ENCODE peak calls at places on chromosome 18, in ten cellular contexts. R is uterus, P is mucosa of descending colon, W is fibroblast of lung, Z is gastrocnemius medialis, L is transverse colon, X is body of pancreas, V is cardiac muscle cell, J is AG10803, B is psoas muscle. I is an unnamed sample.

GRCh38 chr18:64710105-64710861 is 561.4 kb upstream of the LINC00305 start:
- DNase-seq in W (no peak), P (no peak), L (no peak), R (no peak), Z (no peak), X (no peak), J (no peak), B (no peak), V (no peak), I (no peak)

GRCh38 chr18:47901624-47902362 is 28.7 kb downstream of the SMAD2 start:
- DNase-seq in R (no peak), L (no peak), V (no peak), J (no peak), P (no peak), X (no peak), B (no peak), W (no peak), Z (no peak), I (no peak)

GRCh38 chr18:26480897-26481795 is 67.2 kb downstream of the KCTD1 start:
- DNase-seq in P (no peak), L (no peak), J (peak), X (no peak), Z (no peak), W (peak), R (no peak), V (no peak), B (no peak), I (peak)

GRCh38 chr18:79781331-79781941 is 16.3 kb upstream of the KCNG2 start:
- DNase-seq in W (no peak), Z (no peak), R (no peak), J (no peak), B (no peak), L (peak), P (no peak), X (no peak), V (no peak), I (no peak)

GRCh38 chr18:7904529-7904928 is 337.4 kb downstream of the PTPRM start:
- DNase-seq in Z (no peak), B (no peak), R (no peak), P (no peak), L (no peak), W (peak), V (no peak), J (peak), X (no peak), I (peak)

GRCh38 chr18:70373062-70373519 is 84.2 kb downstream of the SOCS6 start:
- DNase-seq in W (peak), B (no peak), R (no peak), L (no peak), J (peak), P (no peak), X (no peak), Z (no peak), V (no peak), I (peak)

GRCh38 chr18:4751523-4751922 is 296.4 kb upstream of the DLGAP1 start:
- DNase-seq in V (no peak), R (no peak), P (no peak), B (no peak), Z (no peak), L (no peak), J (no peak), W (no peak), X (no peak), I (no peak)

GRCh38 chr18:42033137-42033810 is 78.2 kb downstream of the PIK3C3 start:
- DNase-seq in R (no peak), P (no peak), B (no peak), L (no peak), X (no peak), Z (no peak), W (no peak), J (no peak), V (no peak), I (no peak)

GRCh38 chr18:69935319-69936190 is 12.1 kb downstream of the CD226 start:
- DNase-seq in P (peak), W (no peak), X (peak), L (peak), V (peak), R (no peak), B (no peak), J (peak), Z (no peak), I (peak)

GRCh38 chr18:28009589-28009988 is 167.3 kb downstream of the CDH2 start:
- DNase-seq in V (no peak), R (no peak), B (no peak), P (no peak), L (no peak), J (no peak), W (no peak), X (no peak), Z (no peak), I (no peak)

GRCh38 chr18:24552218-24552617 is 91.8 kb downstream of the HRH4 start:
- DNase-seq in W (no peak), Z (no peak), P (no peak), B (no peak), X (no peak), R (no peak), L (no peak), J (no peak), V (no peak), I (no peak)

GRCh38 chr18:50473896-50474295 is 86.0 kb upstream of the MAPK4 start:
- DNase-seq in R (no peak), V (no peak), B (no peak), X (no peak), P (no peak), L (no peak), J (no peak), W (no peak), Z (no peak), I (no peak)

GRCh38 chr18:35581555-35582309 is at the start of gene GALNT1:
- DNase-seq in W (peak), L (no peak), Z (no peak), J (no peak), V (peak), X (peak), P (peak), R (peak), B (peak), I (peak)

GRCh38 chr18:47870605-47871004 is 59.9 kb downstream of the SMAD2 start:
- DNase-seq in L (no peak), V (no peak), R (no peak), J (no peak), X (no peak), P (no peak), B (no peak), W (no peak), Z (no peak), I (no peak)

GRCh38 chr18:57644540-57644939 is 22.9 kb upstream of the NARS1 start:
- DNase-seq in B (no peak), L (no peak), P (no peak), W (peak), Z (no peak), J (no peak), V (no peak), R (no peak), X (no peak), I (no peak)

GRCh38 chr18:33231474-33232317 is 208.8 kb downstream of the CCDC178 start:
- DNase-seq in P (peak), V (peak), L (peak), R (peak), W (peak), B (peak), J (peak), X (peak), Z (no peak), I (peak)

GRCh38 chr18:28120811-28121210 is 56.1 kb downstream of the CDH2 start:
- DNase-seq in L (no peak), W (no peak), Z (no peak), P (no peak), X (no peak), R (no peak), V (no peak), J (no peak), B (no peak), I (no peak)

GRCh38 chr18:75530548-75531211 is 103.2 kb upstream of the SMIM21 start:
- DNase-seq in J (peak), X (no peak), W (peak), R (no peak), P (no peak), Z (no peak), V (no peak), B (no peak), L (no peak), I (peak)

GRCh38 chr18:61972389-61973264 is 79.8 kb upstream of the RNF152 start:
- DNase-seq in Z (no peak), L (no peak), R (no peak), W (no peak), X (no peak), J (no peak), B (no peak), P (no peak), V (no peak), I (no peak)

GRCh38 chr18:58432050-58432727 is 196.7 kb downstream of the ALPK2 start:
- DNase-seq in P (no peak), R (no peak), L (no peak), B (no peak), Z (no peak), V (no peak), W (no peak), J (no peak), X (no peak), I (no peak)

GRCh38 chr18:78992041-78992735 is 12.6 kb downstream of the SALL3 start:
- DNase-seq in V (no peak), L (no peak), B (no peak), J (no peak), Z (no peak), P (no peak), X (no peak), R (no peak), W (no peak), I (no peak)

GRCh38 chr18:8810157-8810556 is 104.8 kb downstream of the MTCL1 start:
- DNase-seq in W (no peak), R (no peak), X (no peak), P (no peak), V (no peak), B (no peak), J (no peak), Z (no peak), L (no peak), I (no peak)

GRCh38 chr18:43486462-43486861 is 209.2 kb upstream of the SYT4 start:
- DNase-seq in V (peak), B (no peak), W (peak), L (no peak), J (no peak), X (peak), R (no peak), P (no peak), Z (no peak), I (no peak)

GRCh38 chr18:11167778-11168177 is 18.4 kb upstream of the PIEZO2 start:
- DNase-seq in J (peak), P (no peak), Z (no peak), X (no peak), V (no peak), R (no peak), B (no peak), W (peak), L (no peak), I (no peak)

GRCh38 chr18:40423291-40423690 is 1531.7 kb upstream of the PIK3C3 start:
- DNase-seq in X (no peak), P (no peak), R (no peak), W (no peak), V (no peak), L (no peak), Z (no peak), J (no peak), B (no peak), I (no peak)

GRCh38 chr18:3129053-3129864 is 90.5 kb downstream of the MYOM1 start:
- DNase-seq in W (peak), V (peak), R (peak), B (peak), P (peak), J (peak), L (peak), Z (peak), X (peak), I (peak)

GRCh38 chr18:79601234-79601633 is 78.4 kb upstream of the CTDP1 start:
- DNase-seq in J (no peak), V (no peak), W (no peak), P (no peak), L (no peak), B (no peak), R (no peak), Z (no peak), X (no peak), I (no peak)

GRCh38 chr18:51321696-51322095 is 124.2 kb upstream of the MEX3C start:
- DNase-seq in P (no peak), V (no peak), L (no peak), R (no peak), B (no peak), W (no peak), J (no peak), Z (no peak), X (no peak), I (no peak)

GRCh38 chr18:449374-449773 is 51.1 kb downstream of the COLEC12 start:
- DNase-seq in L (no peak), W (no peak), X (peak), J (no peak), R (no peak), B (peak), P (no peak), Z (no peak), V (peak), I (no peak)

GRCh38 chr18:21703241-21703820 is 1.2 kb downstream of the ABHD3 start:
- DNase-seq in W (peak), B (no peak), X (peak), V (no peak), J (no peak), L (peak), P (peak), Z (no peak), R (no peak), I (no peak)

GRCh38 chr18:30086351-30086750 is 956.2 kb downstream of the DSC3 start:
- DNase-seq in J (no peak), P (no peak), V (no peak), R (no peak), X (no peak), B (no peak), Z (no peak), L (no peak), W (no peak), I (no peak)

GRCh38 chr18:30081122-30081521 is 961.4 kb downstream of the DSC3 start:
- DNase-seq in R (no peak), P (no peak), B (no peak), V (no peak), Z (no peak), W (no peak), J (no peak), L (no peak), X (no peak), I (no peak)
- TF ChIP-seq CTCF in R (no peak), P (no peak), B (no peak), V (no peak), Z (no peak), W (no peak), J (no peak), L (no peak), X (no peak), I (no peak)

GRCh38 chr18:55402731-55403405 is 185.1 kb downstream of the TCF4 start:
- DNase-seq in J (no peak), L (no peak), W (peak), P (no peak), B (no peak), V (no peak), Z (no peak), X (no peak), R (no peak), I (peak)

GRCh38 chr18:55404811-55405654 is 183.0 kb downstream of the TCF4 start:
- DNase-seq in B (no peak), J (no peak), L (no peak), R (no peak), P (no peak), Z (no peak), V (no peak), X (no peak), W (peak), I (peak)

GRCh38 chr18:55401638-55402191 is 186.3 kb downstream of the TCF4 start:
- DNase-seq in X (no peak), R (peak), J (peak), P (no peak), L (no peak), Z (no peak), B (no peak), W (peak), V (peak), I (peak)

GRCh38 chr18:55404136-55404810 is 183.7 kb downstream of the TCF4 start:
- DNase-seq in B (no peak), P (no peak), V (no peak), Z (no peak), W (no peak), X (no peak), L (no peak), J (no peak), R (no peak), I (no peak)

DNA sequence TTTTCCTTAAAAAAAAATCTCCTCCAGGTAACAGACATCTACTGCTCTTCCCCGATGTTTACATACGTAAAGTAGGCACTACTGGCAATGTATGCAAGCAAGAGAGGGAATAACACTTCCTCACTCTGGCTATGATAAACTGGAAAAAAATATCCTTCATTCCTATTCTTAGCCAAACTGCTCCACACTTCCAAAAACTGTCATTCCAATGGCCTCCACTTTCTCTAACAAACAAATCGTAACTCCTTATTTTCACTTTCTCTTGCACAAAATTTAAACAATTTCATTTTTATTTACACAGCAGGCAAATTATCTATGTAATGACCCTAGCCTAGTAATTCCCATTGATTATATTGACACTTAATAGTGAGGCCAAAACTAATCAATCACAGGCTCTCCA is 184.4 kb downstream of the TCF4 start:
- DNase-seq in X (no peak), R (no peak), L (no peak), V (no peak), B (no peak), J (peak), P (no peak), W (peak), Z (no peak), I (no peak)
- H3K4me3 ChIP-seq in X (no peak), R (peak), L (peak), V (no peak), B (peak), J (peak), P (no peak), W (peak), Z (peak), I (peak)

DNA sequence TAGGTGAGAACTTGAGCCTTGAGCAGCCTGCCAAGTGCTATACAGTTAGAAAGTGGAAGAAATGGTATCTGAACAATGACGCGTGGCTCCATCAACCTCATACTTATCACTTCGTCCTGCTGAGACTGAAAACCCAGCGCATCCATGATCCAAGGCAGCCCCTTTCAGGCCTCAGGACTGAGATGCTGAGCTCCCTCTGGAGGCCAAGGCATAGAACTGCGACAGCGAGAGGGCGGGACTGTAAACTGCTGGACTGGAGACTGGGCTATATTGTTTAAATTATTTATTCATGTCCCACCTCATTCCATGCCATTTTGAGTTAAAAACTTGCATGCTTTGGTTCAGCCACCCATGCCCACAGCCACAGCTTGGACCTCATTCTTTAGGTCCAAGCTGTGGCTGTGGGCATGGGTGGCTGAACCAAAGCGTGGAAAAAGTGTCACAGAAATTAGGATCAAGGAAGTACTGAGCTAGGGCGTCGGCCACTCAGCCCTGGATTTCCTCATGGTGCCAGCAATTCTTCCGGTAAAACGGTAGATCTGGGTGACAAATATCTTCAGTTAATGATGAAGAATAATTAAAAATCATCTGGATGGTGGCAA is 195.5 kb downstream of the L3MBTL4 start:
- DNase-seq in X (peak), W (peak), V (peak), J (peak), B (no peak), L (no peak), Z (no peak), P (no peak), R (peak), I (peak)
- TF ChIP-seq CTCF in X (peak), W (peak), V (peak), J (peak), B (peak), L (peak), Z (no peak), P (no peak), R (no peak), I (peak)

GRCh38 chr18:13264986-13265900 is 46.7 kb downstream of the LDLRAD4 start:
- DNase-seq in R (no peak), J (no peak), X (no peak), V (no peak), Z (no peak), B (no peak), P (no peak), W (no peak), L (no peak), I (no peak)

GRCh38 chr18:13265901-13266207 is 47.3 kb downstream of the LDLRAD4 start:
- DNase-seq in B (no peak), X (no peak), J (peak), V (no peak), Z (no peak), W (no peak), L (no peak), R (no peak), P (no peak), I (no peak)

GRCh38 chr18:13267517-13267916 is 49.0 kb downstream of the LDLRAD4 start:
- DNase-seq in L (no peak), J (peak), B (no peak), R (no peak), V (no peak), Z (no peak), X (no peak), P (no peak), W (no peak), I (no peak)

GRCh38 chr18:13268035-13268700 is 49.6 kb downstream of the LDLRAD4 start:
- DNase-seq in X (no peak), B (no peak), R (peak), V (peak), P (no peak), L (no peak), Z (no peak), J (peak), W (peak), I (peak)

DNA sequence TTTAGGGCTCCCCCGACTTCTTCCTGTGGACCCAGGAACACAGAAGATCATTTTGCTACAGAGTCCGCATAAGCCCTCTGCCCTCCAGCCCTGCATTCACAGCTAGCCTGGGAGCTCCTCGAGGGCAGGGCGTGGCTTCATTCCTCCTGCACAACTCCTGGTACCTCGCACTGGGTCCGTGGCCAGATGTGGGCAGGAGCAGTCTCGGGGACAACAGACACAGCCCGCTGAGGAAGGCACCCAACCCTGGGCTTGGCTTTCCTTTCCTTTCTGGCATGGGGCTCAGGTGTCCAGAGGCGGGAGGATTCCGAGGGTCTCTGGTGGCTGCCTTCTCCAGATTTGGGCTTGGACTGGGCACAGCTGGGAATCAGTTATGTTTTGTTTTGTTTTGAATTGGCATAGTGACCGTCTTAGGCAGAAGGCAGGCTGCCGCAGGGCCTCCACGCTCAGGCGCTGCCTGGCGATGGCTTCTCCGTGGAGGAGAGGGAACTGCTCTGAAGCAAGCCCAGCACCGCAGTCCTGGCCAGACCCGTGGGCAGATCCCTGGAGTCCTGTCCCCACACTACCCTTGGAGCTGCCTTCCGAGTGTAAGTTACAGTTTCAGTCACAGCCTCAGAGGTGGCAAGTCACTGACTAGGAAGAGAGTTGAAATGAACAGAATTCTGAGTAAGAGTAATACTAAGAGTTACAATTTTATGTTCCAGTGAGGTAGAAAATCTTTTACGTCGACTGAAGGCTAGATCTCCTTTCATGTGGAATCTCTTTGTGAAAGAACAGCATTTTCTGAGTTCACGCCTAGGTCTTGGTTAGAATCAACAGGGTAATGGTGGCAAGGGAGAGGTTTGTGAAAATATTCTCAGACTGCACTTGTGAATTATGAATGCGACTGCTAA is 47.9 kb downstream of the LDLRAD4 start:
- DNase-seq in W (no peak), V (no peak), R (peak), B (peak), X (no peak), Z (no peak), L (no peak), J (peak), P (no peak), I (no peak)
- H3K4me3 ChIP-seq in W (no peak), V (no peak), R (no peak), B (peak), X (no peak), Z (peak), L (no peak), J (peak), P (no peak), I (no peak)

DNA sequence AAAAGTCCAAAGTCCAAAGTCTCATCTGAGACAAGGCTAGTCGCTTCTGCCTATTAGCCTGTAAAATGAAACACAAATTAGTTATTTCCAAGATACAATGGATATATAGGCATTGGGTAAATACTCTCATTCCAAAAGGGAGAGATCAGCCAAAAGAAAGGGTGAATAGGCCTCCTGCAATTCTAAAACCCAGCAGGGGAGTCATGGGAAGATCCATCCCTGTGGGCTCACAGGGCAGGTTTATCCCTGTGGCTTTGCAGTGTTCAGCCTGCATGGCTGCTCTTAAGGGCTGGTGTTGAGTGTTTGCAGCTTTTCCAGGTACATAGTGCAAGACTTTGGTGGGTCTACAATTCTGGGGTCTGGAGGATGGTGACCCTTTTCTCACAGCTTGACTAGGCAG is 21.1 kb upstream of the SLC14A1 start:
- DNase-seq in Z (no peak), B (no peak), V (no peak), L (no peak), J (peak), R (no peak), W (no peak), P (no peak), X (no peak), I (peak)
- TF ChIP-seq CTCF in Z (no peak), B (no peak), V (no peak), L (no peak), J (no peak), R (no peak), W (no peak), P (no peak), X (no peak), I (no peak)

I was measured in foreskin fibroblast.